ENCODE peak calls at places on chromosome 5, in eight cellular contexts. W, D, X, R, O, J, I and M are unnamed samples.

GRCh38 chr5:98602534-98603112 is 170.8 kb upstream of the RGMB start:
- DNase-seq in J (no peak), D (no peak), X (no peak), O (no peak), W (no peak), I (no peak), R (no peak), M (no peak)

GRCh38 chr5:91365498-91365897 is 17.6 kb downstream of the ARRDC3 start:
- DNase-seq in X (no peak), I (no peak), O (no peak), W (no peak), J (no peak), D (no peak), R (no peak), M (no peak)

GRCh38 chr5:169503899-169504298 is 79.7 kb upstream of the SPDL1 start:
- DNase-seq in I (no peak), W (no peak), J (no peak), O (no peak), R (no peak), X (no peak), D (no peak), M (no peak)

GRCh38 chr5:56819027-56819881 is 3.9 kb downstream of the MAP3K1 start:
- DNase-seq in I (no peak), R (no peak), J (no peak), D (no peak), O (no peak), X (no peak), W (no peak), M (peak)

GRCh38 chr5:34695275-34696032 is 39.3 kb downstream of the RAI14 start:
- DNase-seq in W (no peak), I (no peak), D (peak), O (no peak), J (no peak), X (no peak), R (no peak), M (no peak)

GRCh38 chr5:37133939-37134338 is 115.2 kb downstream of the CPLANE1 start:
- DNase-seq in X (no peak), O (no peak), J (no peak), D (no peak), W (no peak), I (no peak), R (no peak), M (no peak)

GRCh38 chr5:38509185-38509584 is 47.3 kb downstream of the LIFR start:
- DNase-seq in X (no peak), R (no peak), D (no peak), O (no peak), W (no peak), I (no peak), J (no peak), M (no peak)

GRCh38 chr5:9861664-9862256 is 231.6 kb upstream of the TAS2R1 start:
- DNase-seq in X (no peak), J (no peak), O (no peak), R (no peak), W (no peak), D (peak), I (no peak), M (no peak)

GRCh38 chr5:92505145-92505544 is 1075.9 kb downstream of the NR2F1-AS1 start:
- DNase-seq in X (no peak), I (no peak), R (no peak), W (no peak), J (no peak), D (no peak), O (no peak), M (no peak)

GRCh38 chr5:130981663-130982062 is 183.4 kb downstream of the HINT1 start:
- DNase-seq in D (no peak), I (no peak), R (no peak), W (no peak), X (no peak), O (no peak), J (no peak), M (no peak)

GRCh38 chr5:39055760-39056393 is 18.3 kb downstream of the RICTOR start:
- DNase-seq in R (no peak), W (no peak), O (no peak), X (no peak), J (no peak), D (no peak), I (no peak), M (no peak)

GRCh38 chr5:127013407-127013806 is 17.0 kb downstream of the MARCHF3 start:
- DNase-seq in R (no peak), X (no peak), I (no peak), O (no peak), W (no peak), D (no peak), J (no peak), M (no peak)

GRCh38 chr5:148374693-148375360 is 8.9 kb upstream of the FBXO38 start:
- DNase-seq in I (no peak), X (no peak), R (no peak), J (peak), O (no peak), W (no peak), D (peak), M (peak)

GRCh38 chr5:132947661-132948060 is 15.8 kb downstream of the AFF4 start:
- DNase-seq in R (no peak), D (no peak), O (no peak), X (no peak), W (no peak), J (no peak), I (no peak), M (no peak)

GRCh38 chr5:139820130-139820529 is 24.5 kb downstream of the PSD2 start:
- DNase-seq in W (peak), R (no peak), I (no peak), O (no peak), X (no peak), J (no peak), D (no peak), M (no peak)

GRCh38 chr5:112183103-112183634 is 235.9 kb downstream of the EPB41L4A start:
- DNase-seq in R (no peak), W (no peak), I (no peak), X (no peak), D (peak), O (no peak), J (no peak), M (no peak)

GRCh38 chr5:178081571-178082244 is 31.6 kb upstream of the N4BP3 start:
- DNase-seq in D (no peak), W (no peak), J (no peak), R (no peak), I (no peak), X (no peak), O (no peak), M (no peak)

GRCh38 chr5:178538624-178539344 is 51.4 kb downstream of the COL23A1 start:
- DNase-seq in J (no peak), R (no peak), X (no peak), W (no peak), I (no peak), O (no peak), D (peak), M (no peak)

GRCh38 chr5:96220610-96221390 is 212.2 kb downstream of the PCSK1 start:
- DNase-seq in O (no peak), R (no peak), W (no peak), J (no peak), D (peak), X (no peak), I (no peak), M (no peak)

GRCh38 chr5:11878846-11879245 is 25.4 kb downstream of the CTNND2 start:
- DNase-seq in R (no peak), D (no peak), I (peak), W (peak), X (no peak), J (no peak), O (no peak), M (no peak)

GRCh38 chr5:107855171-107855570 is 184.4 kb upstream of the EFNA5 start:
- DNase-seq in W (no peak), R (no peak), D (no peak), J (no peak), O (no peak), I (no peak), X (no peak), M (no peak)

GRCh38 chr5:149322518-149322917 is 22.8 kb upstream of the GRPEL2 start:
- DNase-seq in I (no peak), O (no peak), D (no peak), W (no peak), J (no peak), X (no peak), R (no peak), M (no peak)

GRCh38 chr5:103119067-103119764 is 722 bp downstream of the GIN1 start:
- DNase-seq in J (no peak), R (no peak), X (no peak), I (no peak), W (no peak), D (peak), O (no peak), M (peak)

GRCh38 chr5:9544502-9545300 is 1.2 kb downstream of the SEMA5A start:
- DNase-seq in D (peak), X (peak), J (peak), R (no peak), W (peak), O (peak), I (peak), M (peak)

GRCh38 chr5:179820127-179820482 is 600 bp upstream of the SQSTM1 start:
- DNase-seq in I (no peak), D (no peak), R (no peak), J (no peak), W (no peak), O (no peak), X (no peak), M (no peak)

GRCh38 chr5:180441577-180441976 is 52.6 kb upstream of the CNOT6 start:
- DNase-seq in W (no peak), J (no peak), O (no peak), D (peak), R (no peak), X (no peak), I (no peak), M (no peak)

GRCh38 chr5:172643392-172643871 is 2.4 kb downstream of the NEURL1B start:
- DNase-seq in W (no peak), D (no peak), I (no peak), O (no peak), J (no peak), R (no peak), X (no peak), M (no peak)

GRCh38 chr5:171789353-171789752 is 3.7 kb downstream of the SMIM23 start:
- DNase-seq in D (no peak), R (no peak), I (no peak), O (no peak), J (no peak), W (no peak), X (no peak), M (no peak)

GRCh38 chr5:13249854-13250253 is 694.6 kb downstream of the DNAH5 start:
- DNase-seq in W (no peak), D (peak), R (no peak), I (no peak), O (no peak), X (no peak), J (no peak), M (no peak)

GRCh38 chr5:54743997-54744788 is 226.6 kb downstream of the SNX18 start:
- DNase-seq in O (peak), J (peak), R (peak), W (no peak), I (no peak), X (peak), D (peak), M (peak)

GRCh38 chr5:164708831-164709230 is 1203.4 kb downstream of the MAT2B start:
- DNase-seq in O (no peak), W (no peak), J (no peak), R (no peak), X (no peak), I (no peak), D (no peak), M (no peak)

GRCh38 chr5:72517961-72518690 is 10.9 kb upstream of the ZNF366 start:
- DNase-seq in D (no peak), X (no peak), W (no peak), O (no peak), I (no peak), J (no peak), R (no peak), M (peak)

GRCh38 chr5:179264641-179265528 is 80.4 kb downstream of the ADAMTS2 start:
- DNase-seq in W (peak), I (no peak), O (no peak), J (no peak), D (no peak), R (no peak), X (no peak), M (no peak)

GRCh38 chr5:1048861-1049838 is 40.5 kb downstream of the NKD2 start:
- DNase-seq in I (no peak), O (no peak), W (no peak), X (no peak), D (no peak), J (no peak), R (no peak), M (no peak)

GRCh38 chr5:4058899-4059298 is 463.3 kb downstream of the IRX1 start:
- DNase-seq in X (no peak), R (no peak), J (no peak), W (no peak), O (no peak), D (no peak), I (peak), M (no peak)

GRCh38 chr5:120538149-120538548 is 74.0 kb downstream of the PRR16 start:
- DNase-seq in I (no peak), D (peak), J (no peak), X (no peak), W (no peak), O (no peak), R (no peak), M (no peak)

GRCh38 chr5:173742432-173742816 is 126.0 kb upstream of the BOD1 start:
- DNase-seq in D (no peak), X (no peak), O (peak), R (no peak), J (no peak), I (no peak), W (no peak), M (peak)

GRCh38 chr5:167730121-167730520 is 561.3 kb upstream of the WWC1 start:
- DNase-seq in I (no peak), W (no peak), J (no peak), X (no peak), R (no peak), O (no peak), D (peak), M (peak)

GRCh38 chr5:110321117-110321516 is 405.4 kb downstream of the TMEM232 start:
- DNase-seq in D (peak), I (no peak), X (no peak), W (no peak), R (no peak), O (no peak), J (no peak), M (peak)